ENCODE peak calls at places on chromosomes 12 and 14, in ten cellular contexts. B is A549; I is D341Med; U is ACHN; Z is psoas muscle; O is heart right ventricle; Q is GM20000; W is T-helper 17 cell; P is activated T-helper 1 cell treated with anti-CD3 and anti-CD28 coated beads, Interleukin-2, amount 50 U/mL, for 16 hours; Y is posterior vena cava. X is an unnamed sample.

GRCh38 chr12:80716711-80717469 is at the start of gene MYF5:
- DNase-seq in B (no peak), I (no peak), U (no peak), Z (no peak), O (no peak), Q (no peak), W (no peak), P (no peak), Y (peak), X (no peak)

GRCh38 chr12:49961111-49961922 is at the start of gene AQP5:
- DNase-seq in B (no peak), I (no peak), U (no peak), Z (no peak), O (peak), Q (peak), W (no peak), P (no peak), Y (no peak), X (no peak)

GRCh38 chr12:111314949-111315539 is 53.9 kb downstream of the PHETA1 start:
- DNase-seq in B (no peak), I (no peak), U (no peak), Z (no peak), O (no peak), Q (no peak), W (no peak), P (no peak), Y (no peak), X (no peak)

GRCh38 chr14:93999573-93999972 is 2.5 kb downstream of the CCDC197 start:
- DNase-seq in B (no peak), I (no peak), U (no peak), Z (no peak), O (no peak), Q (no peak), W (no peak), P (no peak), Y (no peak), X (no peak)

GRCh38 chr12:50055831-50056628 is 1.4 kb upstream of the ASIC1 start:
- DNase-seq in B (peak), I (peak), U (peak), Z (no peak), O (no peak), Q (peak), W (peak), P (no peak), Y (no peak), X (peak)

GRCh38 chr12:79006306-79006705 is 141.7 kb downstream of the SYT1 start:
- DNase-seq in B (peak), I (peak), U (peak), Z (no peak), O (no peak), Q (no peak), W (no peak), P (no peak), Y (no peak), X (no peak)

GRCh38 chr12:6775775-6776174 is 3.5 kb downstream of the LAG3 start:
- DNase-seq in B (no peak), I (no peak), U (no peak), Z (no peak), O (no peak), Q (no peak), W (no peak), P (no peak), Y (no peak), X (no peak)

GRCh38 chr14:59337151-59337611 is 128.0 kb downstream of the GPR135 start:
- DNase-seq in B (no peak), I (no peak), U (no peak), Z (peak), O (peak), Q (no peak), W (no peak), P (no peak), Y (peak), X (no peak)

GRCh38 chr14:78286210-78286609 is 116.0 kb downstream of the NRXN3 start:
- DNase-seq in B (no peak), I (no peak), U (no peak), Z (no peak), O (no peak), Q (no peak), W (no peak), P (no peak), Y (no peak), X (no peak)

GRCh38 chr12:2268478-2269286 is 215.9 kb downstream of the CACNA1C start:
- DNase-seq in B (no peak), I (no peak), U (peak), Z (no peak), O (no peak), Q (no peak), W (no peak), P (no peak), Y (peak), X (no peak)

GRCh38 chr12:47775100-47775911 is 2.3 kb downstream of the SLC48A1 start:
- DNase-seq in B (peak), I (no peak), U (peak), Z (peak), O (no peak), Q (no peak), W (no peak), P (no peak), Y (no peak), X (no peak)

GRCh38 chr12:16763901-16764300 is 157.9 kb upstream of the LMO3 start:
- DNase-seq in B (no peak), I (no peak), U (no peak), Z (no peak), O (no peak), Q (no peak), W (no peak), P (no peak), Y (no peak), X (no peak)

GRCh38 chr12:47028981-47029708 is 50.3 kb upstream of the PCED1B start:
- DNase-seq in B (no peak), I (no peak), U (no peak), Z (no peak), O (no peak), Q (no peak), W (no peak), P (no peak), Y (no peak), X (no peak)

GRCh38 chr14:61668267-61668666 is 27.0 kb upstream of the HIF1A start:
- DNase-seq in B (peak), I (no peak), U (no peak), Z (no peak), O (no peak), Q (no peak), W (no peak), P (no peak), Y (no peak), X (no peak)

GRCh38 chr12:46516933-46517578 is 144.5 kb upstream of the SLC38A2 start:
- DNase-seq in B (no peak), I (no peak), U (no peak), Z (no peak), O (no peak), Q (peak), W (no peak), P (no peak), Y (no peak), X (no peak)

GRCh38 chr12:51923506-51924365 is 16.4 kb downstream of the ACVRL1 start:
- DNase-seq in B (no peak), I (peak), U (no peak), Z (peak), O (peak), Q (peak), W (peak), P (peak), Y (peak), X (peak)

GRCh38 chr12:121534495-121535148 is 46.2 kb downstream of the KDM2B start:
- DNase-seq in B (no peak), I (peak), U (no peak), Z (no peak), O (no peak), Q (peak), W (peak), P (peak), Y (no peak), X (peak)

GRCh38 chr12:124651508-124652273 is 84.3 kb upstream of the NCOR2 start:
- DNase-seq in B (no peak), I (no peak), U (no peak), Z (peak), O (no peak), Q (no peak), W (no peak), P (no peak), Y (no peak), X (no peak)

GRCh38 chr14:58368951-58369350 is 26.8 kb upstream of the TOMM20L start:
- DNase-seq in B (no peak), I (no peak), U (no peak), Z (no peak), O (no peak), Q (no peak), W (no peak), P (no peak), Y (no peak), X (no peak)

GRCh38 chr12:48489012-48489411 is 6.7 kb downstream of the C12orf54 start:
- DNase-seq in B (no peak), I (no peak), U (no peak), Z (no peak), O (no peak), Q (peak), W (no peak), P (no peak), Y (no peak), X (no peak)

GRCh38 chr12:81375969-81376368 is 298.1 kb downstream of the ACSS3 start:
- DNase-seq in B (no peak), I (no peak), U (no peak), Z (no peak), O (no peak), Q (no peak), W (no peak), P (no peak), Y (no peak), X (no peak)

GRCh38 chr12:57149309-57149900 is 2.0 kb upstream of the LRP1-AS start:
- DNase-seq in B (no peak), I (no peak), U (no peak), Z (peak), O (peak), Q (no peak), W (no peak), P (no peak), Y (peak), X (no peak)

GRCh38 chr12:109389146-109389545 is 41.4 kb downstream of the MYO1H start:
- DNase-seq in B (peak), I (no peak), U (no peak), Z (no peak), O (no peak), Q (no peak), W (no peak), P (no peak), Y (no peak), X (no peak)

GRCh38 chr14:95248422-95248821 is 71.3 kb downstream of the CLMN start:
- DNase-seq in B (peak), I (no peak), U (peak), Z (no peak), O (no peak), Q (no peak), W (no peak), P (no peak), Y (no peak), X (no peak)

GRCh38 chr14:51093371-51094281 is 1.3 kb downstream of the TRIM9 start:
- DNase-seq in B (peak), I (peak), U (peak), Z (peak), O (peak), Q (peak), W (peak), P (no peak), Y (peak), X (no peak)

GRCh38 chr12:38384816-38385491 is 68.4 kb downstream of the ALG10B start:
- DNase-seq in B (peak), I (no peak), U (peak), Z (no peak), O (no peak), Q (no peak), W (no peak), P (no peak), Y (no peak), X (no peak)

GRCh38 chr14:68956728-68957127 is 22.4 kb downstream of the ACTN1 start:
- DNase-seq in B (no peak), I (no peak), U (no peak), Z (no peak), O (no peak), Q (no peak), W (no peak), P (no peak), Y (no peak), X (no peak)

GRCh38 chr12:122951406-122951805 is 14.9 kb downstream of the ABCB9 start:
- DNase-seq in B (peak), I (peak), U (peak), Z (no peak), O (no peak), Q (no peak), W (no peak), P (no peak), Y (no peak), X (no peak)

X was measured in T-helper 22 cell.